ENCODE peak calls at places on chromosomes 16 and 17, in nine cellular contexts. V is foreskin fibroblast; E is IMR-90; J is COR-L47; M is H54; Y is anterior cingulate cortex; H is stimulated activated CD8-positive, alpha-beta memory T cell treated with anti-CD3 and anti-CD28 coated beads, Interleukin-4, amount 100 ng/mL, for 24 hours; K is PC-3; P is CD4-positive, alpha-beta T cell. D is an unnamed sample.

GRCh38 chr16:10558305-10558704 is 22.1 kb downstream of the EMP2 start:
- DNase-seq in M (no peak), K (no peak), E (no peak), V (no peak), P (no peak), J (no peak), H (no peak), Y (no peak), D (no peak)

GRCh38 chr16:1150511-1150982 is 2.4 kb upstream of the CACNA1H start:
- DNase-seq in J (no peak), K (peak), V (peak), E (peak), H (peak), M (no peak), Y (no peak), P (no peak), D (peak)

GRCh38 chr16:11152677-11153321 is 103.2 kb downstream of the SOCS1 start:
- DNase-seq in P (no peak), K (no peak), Y (no peak), E (no peak), J (no peak), H (no peak), V (no peak), M (no peak), D (no peak)

GRCh38 chr16:16007743-16008111 is 58.3 kb downstream of the ABCC1 start:
- DNase-seq in K (no peak), Y (no peak), J (no peak), H (no peak), P (no peak), M (no peak), V (no peak), E (no peak), D (no peak)

GRCh38 chr17:1484060-1484535 is 8.4 kb downstream of the MYO1C start:
- DNase-seq in P (no peak), M (no peak), Y (no peak), H (no peak), E (no peak), V (no peak), J (no peak), K (no peak), D (no peak)

GRCh38 chr16:1612320-1613111 is at the start of gene CRAMP1:
- DNase-seq in M (peak), K (no peak), V (peak), J (no peak), P (no peak), Y (no peak), E (no peak), H (peak), D (peak)

GRCh38 chr16:2042666-2043295 is 4.9 kb downstream of the NTHL1 start:
- DNase-seq in Y (no peak), E (no peak), M (no peak), K (no peak), P (no peak), H (no peak), J (no peak), V (no peak), D (no peak)

GRCh38 chr17:3539881-3540540 is 17.6 kb downstream of the TRPV3 start:
- DNase-seq in J (no peak), P (no peak), H (no peak), M (no peak), E (no peak), V (no peak), Y (no peak), K (no peak), D (no peak)

GRCh38 chr16:1101133-1101532 is 5.1 kb upstream of the C1QTNF8 start:
- DNase-seq in E (no peak), M (no peak), K (no peak), Y (no peak), P (no peak), H (no peak), J (no peak), V (no peak), D (no peak)

GRCh38 chr17:49755681-49756283 is 8.1 kb downstream of the FAM117A start:
- DNase-seq in K (no peak), P (no peak), H (no peak), E (no peak), Y (no peak), J (no peak), V (no peak), M (no peak), D (no peak)

GRCh38 chr17:55609737-55610201 is 98.5 kb upstream of the SMIM36 start:
- DNase-seq in Y (no peak), V (peak), K (peak), E (peak), J (no peak), H (no peak), P (no peak), M (no peak), D (peak)